ENCODE peak calls at places on chromosomes 4 and X, in five cellular contexts. Y is GM23338, Z is kidney epithelial cell, S is left ventricle myocardium inferior, E is B cell. V is an unnamed sample.

GRCh38 chrX:7028246-7028645 is 119.3 kb upstream of the STS start:
- DNase-seq in Y (no peak), Z (no peak), S (no peak), E (no peak), V (no peak)

GRCh38 chr4:87505862-87506261 is 23.3 kb downstream of the SPARCL1 start:
- DNase-seq in Y (peak), Z (no peak), S (no peak), E (no peak), V (no peak)

GRCh38 chr4:20109395-20109794 is 142.3 kb upstream of the SLIT2 start:
- DNase-seq in Y (no peak), Z (no peak), S (no peak), E (no peak), V (no peak)

GRCh38 chr4:101155859-101156430 is 191.4 kb downstream of the PPP3CA start:
- DNase-seq in Y (no peak), Z (no peak), S (no peak), E (no peak), V (no peak)

GRCh38 chrX:26262121-26262523 is 46.2 kb downstream of the MAGEB5 start:
- DNase-seq in Y (no peak), Z (peak), S (no peak), E (no peak), V (no peak)

GRCh38 chrX:20412871-20413486 is 146.3 kb upstream of the RPS6KA3 start:
- DNase-seq in Y (no peak), Z (no peak), S (peak), E (peak), V (no peak)

GRCh38 chr4:140047017-140047640 is 106.9 kb downstream of the MAML3 start:
- DNase-seq in Y (peak), Z (no peak), S (peak), E (no peak), V (no peak)

GRCh38 chrX:153685179-153685536 is 2.6 kb upstream of the SLC6A8 start:
- DNase-seq in Y (no peak), Z (no peak), S (no peak), E (no peak), V (no peak)

GRCh38 chr4:6079965-6080364 is 61.7 kb upstream of the C4orf50 start:
- DNase-seq in Y (no peak), Z (no peak), S (no peak), E (no peak), V (no peak)

GRCh38 chr4:152643153-152644035 is 36.4 kb downstream of the TMEM154 start:
- DNase-seq in Y (no peak), Z (no peak), S (peak), E (peak), V (peak)

GRCh38 chr4:181896609-181897008 is 346.6 kb upstream of the TENM3 start:
- DNase-seq in Y (no peak), Z (no peak), S (no peak), E (no peak), V (no peak)

GRCh38 chr4:119046263-119046662 is 89.4 kb upstream of the MYOZ2 start:
- DNase-seq in Y (no peak), Z (no peak), S (peak), E (no peak), V (no peak)

GRCh38 chr4:113958766-113959540 is 20.5 kb downstream of the ARSJ start:
- DNase-seq in Y (no peak), Z (peak), S (no peak), E (no peak), V (no peak)

GRCh38 chrX:110284159-110284558 is 33.7 kb downstream of the AMMECR1 start:
- DNase-seq in Y (no peak), Z (peak), S (no peak), E (no peak), V (no peak)

GRCh38 chr4:2930821-2931764 is 32.1 kb downstream of the NOP14 start:
- DNase-seq in Y (no peak), Z (no peak), S (peak), E (peak), V (peak)

GRCh38 chr4:83917572-83917971 is 381.7 kb downstream of the GPAT3 start:
- DNase-seq in Y (peak), Z (no peak), S (no peak), E (no peak), V (no peak)

GRCh38 chrX:32448320-32448719 is 763.0 kb downstream of the DMD start:
- DNase-seq in Y (peak), Z (no peak), S (no peak), E (peak), V (no peak)

GRCh38 chr4:69984030-69984443 is 11.7 kb upstream of the STATH start:
- DNase-seq in Y (peak), Z (peak), S (no peak), E (no peak), V (no peak)

GRCh38 chrX:45850775-45851433 is 650.2 kb upstream of the DIPK2B start:
- DNase-seq in Y (peak), Z (no peak), S (no peak), E (peak), V (no peak)

GRCh38 chr4:55906999-55907398 is 41.7 kb upstream of the CEP135 start:
- DNase-seq in Y (no peak), Z (no peak), S (no peak), E (no peak), V (no peak)

GRCh38 chr4:151031831-151032605 is 16.9 kb upstream of the LRBA start:
- DNase-seq in Y (peak), Z (no peak), S (no peak), E (no peak), V (no peak)

GRCh38 chrX:97806238-97806637 is 922.5 kb downstream of the RPA4 start:
- DNase-seq in Y (no peak), Z (no peak), S (no peak), E (no peak), V (no peak)

GRCh38 chr4:110533940-110534339 is 58.0 kb downstream of the ENPEP start:
- DNase-seq in Y (peak), Z (peak), S (no peak), E (no peak), V (no peak)

GRCh38 chr4:141352775-141353544 is 132.3 kb downstream of the ZNF330 start:
- DNase-seq in Y (peak), Z (peak), S (no peak), E (no peak), V (no peak)

GRCh38 chr4:111849726-111850284 is 295.4 kb upstream of the FAM241A start:
- DNase-seq in Y (no peak), Z (no peak), S (no peak), E (no peak), V (no peak)

GRCh38 chrX:25968920-25969319 is 169.2 kb upstream of the MAGEB18 start:
- DNase-seq in Y (peak), Z (no peak), S (no peak), E (no peak), V (no peak)

GRCh38 chr4:30828290-30828926 is 108.2 kb downstream of the PCDH7 start:
- DNase-seq in Y (no peak), Z (no peak), S (no peak), E (no peak), V (no peak)

GRCh38 chrX:80792205-80792604 is 17.5 kb downstream of the BRWD3 start:
- DNase-seq in Y (no peak), Z (no peak), S (no peak), E (no peak), V (no peak)

GRCh38 chr4:109930469-109930868 is 17.8 kb downstream of the EGF start:
- DNase-seq in Y (no peak), Z (no peak), S (no peak), E (no peak), V (no peak)

GRCh38 chr4:1405636-1406415 is 416 bp downstream of the NKX1-1 start:
- DNase-seq in Y (peak), Z (no peak), S (no peak), E (no peak), V (no peak)

GRCh38 chrX:7444967-7445366 is 297.0 kb upstream of the PUDP start:
- DNase-seq in Y (no peak), Z (no peak), S (no peak), E (no peak), V (no peak)

GRCh38 chr4:47187608-47188007 is 156.2 kb downstream of the GABRB1 start:
- DNase-seq in Y (no peak), Z (no peak), S (no peak), E (no peak), V (no peak)

GRCh38 chr4:28723371-28723770 is 1862.7 kb downstream of the STIM2 start:
- DNase-seq in Y (no peak), Z (no peak), S (no peak), E (no peak), V (no peak)

GRCh38 chrX:27590044-27590443 is at the start of gene DCAF8L2:
- DNase-seq in Y (no peak), Z (no peak), S (no peak), E (no peak), V (no peak)

GRCh38 chrX:17529349-17529748 is 154.3 kb downstream of the NHS start:
- DNase-seq in Y (no peak), Z (no peak), S (no peak), E (no peak), V (no peak)

GRCh38 chrX:74232859-74233258 is 71.1 kb upstream of the ZCCHC13 start:
- DNase-seq in Y (peak), Z (no peak), S (no peak), E (no peak), V (no peak)

GRCh38 chrX:74234829-74235228 is 69.2 kb upstream of the ZCCHC13 start:
- DNase-seq in Y (no peak), Z (no peak), S (no peak), E (no peak), V (no peak)

GRCh38 chrX:74231625-74232024 is 72.4 kb upstream of the ZCCHC13 start:
- DNase-seq in Y (no peak), Z (no peak), S (no peak), E (no peak), V (no peak)

GRCh38 chrX:74225111-74225510 is 78.9 kb upstream of the ZCCHC13 start:
- DNase-seq in Y (no peak), Z (no peak), S (no peak), E (no peak), V (no peak)

GRCh38 chrX:74230094-74230493 is 73.9 kb upstream of the ZCCHC13 start:
- DNase-seq in Y (no peak), Z (no peak), S (no peak), E (no peak), V (no peak)
- TF ChIP-seq CTCF in Y (no peak), Z (no peak), S (peak), E (no peak), V (no peak)

GRCh38 chr4:142983612-142984011 is 137.5 kb upstream of the INPP4B start:
- DNase-seq in Y (no peak), Z (no peak), S (no peak), E (no peak), V (no peak)

GRCh38 chr4:142983111-142983510 is 137.0 kb upstream of the INPP4B start:
- DNase-seq in Y (no peak), Z (no peak), S (no peak), E (no peak), V (no peak)

DNA sequence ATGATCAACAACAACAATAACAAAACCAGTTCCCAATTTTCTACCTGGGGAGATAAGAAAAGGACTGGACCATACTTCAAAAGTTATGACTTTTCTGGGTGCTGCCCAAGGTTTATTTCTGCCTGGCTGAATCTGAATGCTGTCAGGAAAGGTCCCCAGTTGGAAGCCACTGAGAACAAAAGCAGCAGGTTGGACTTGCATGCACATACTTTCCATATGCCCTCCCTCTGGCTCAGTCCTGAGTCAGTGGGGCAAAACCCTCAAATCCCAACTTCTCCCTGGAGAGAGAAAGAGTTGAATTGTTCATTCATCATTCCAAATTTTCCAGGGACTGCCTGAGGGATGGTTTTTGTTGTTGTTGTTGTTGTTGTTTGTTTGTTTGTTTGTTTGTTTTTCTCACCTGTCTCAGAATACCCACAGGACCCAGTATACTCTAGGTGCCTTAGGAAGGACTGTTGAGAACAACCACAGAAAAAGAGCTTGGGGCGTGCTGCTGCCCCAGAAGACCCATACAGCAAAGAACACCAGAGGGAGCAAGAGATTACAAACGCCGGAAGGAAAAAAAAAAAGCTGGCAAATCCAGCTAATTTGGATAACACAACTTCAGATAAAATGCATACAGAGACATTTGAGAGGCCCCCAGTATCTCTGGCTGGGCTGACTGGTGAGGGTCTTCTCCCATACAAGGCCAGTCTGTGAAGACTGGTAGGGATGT is 138.9 kb upstream of the INPP4B start:
- DNase-seq in Y (peak), Z (no peak), S (no peak), E (no peak), V (no peak)
- TF ChIP-seq CTCF in Y (peak), Z (peak), S (peak), E (no peak), V (peak)

DNA sequence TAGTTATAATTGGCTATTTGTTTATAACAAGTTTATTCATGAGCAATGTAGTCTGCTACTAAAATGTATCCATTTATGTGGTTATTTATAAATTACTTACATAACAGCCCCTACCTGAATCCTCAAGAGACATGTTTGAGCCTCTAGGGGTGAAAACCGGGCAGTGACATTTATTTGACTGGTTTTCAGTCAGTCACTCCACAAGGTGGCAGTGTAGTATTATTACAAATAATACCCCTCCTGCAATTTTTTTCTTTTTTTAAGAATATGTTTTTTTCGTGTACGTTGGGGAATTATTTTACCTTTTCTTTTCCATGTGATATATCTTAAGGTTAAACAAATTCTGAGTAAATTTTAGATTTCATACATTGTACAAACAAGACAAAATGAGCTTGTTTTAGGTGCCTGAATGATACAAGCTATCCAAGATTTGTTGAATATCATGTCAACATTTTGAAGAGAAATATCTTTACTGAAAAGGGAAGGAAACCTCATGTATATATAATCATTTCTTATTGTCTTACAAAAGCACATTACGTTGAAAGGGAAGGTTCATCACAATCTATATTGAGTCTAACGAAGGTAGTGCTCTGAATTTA is 598.7 kb upstream of the TECRL start:
- DNase-seq in Y (peak), Z (no peak), S (no peak), E (no peak), V (no peak)
- TF ChIP-seq CTCF in Y (peak), Z (peak), S (peak), E (no peak), V (peak)

DNA sequence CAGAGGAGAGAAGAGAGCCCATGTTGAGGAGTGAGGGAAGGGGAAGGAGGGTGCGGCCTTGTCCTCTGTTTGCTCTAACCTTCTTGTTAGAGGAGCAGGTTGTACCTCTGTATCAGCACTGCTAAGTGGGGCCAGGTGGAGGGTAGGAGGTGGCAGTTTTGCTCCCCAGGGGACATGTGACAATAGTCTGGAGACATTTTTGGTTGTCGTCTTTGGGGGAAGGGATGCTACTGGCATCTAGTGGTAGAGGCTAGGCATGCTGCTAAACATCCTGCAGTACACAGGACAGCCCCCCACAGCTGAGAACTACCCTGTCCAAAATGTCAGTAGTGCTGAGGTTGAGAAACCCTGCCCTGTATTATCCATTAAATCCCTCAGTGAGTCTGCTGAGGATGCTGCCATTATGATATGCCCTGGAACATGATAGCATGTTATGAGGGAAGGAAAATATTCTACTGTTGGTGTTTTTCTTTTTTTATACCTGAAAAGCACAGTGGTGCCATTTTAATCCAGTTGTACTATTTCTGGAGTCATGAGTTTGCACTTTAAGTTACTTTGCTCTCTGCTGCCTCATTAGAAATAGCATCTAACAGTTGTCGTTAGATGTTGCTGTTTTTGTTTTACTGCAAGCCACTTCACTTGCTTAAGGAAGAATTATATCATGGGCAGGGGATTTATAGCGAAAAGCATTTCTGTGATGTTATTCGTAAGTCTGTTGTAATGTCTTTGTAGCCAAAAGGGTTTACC is 90.6 kb downstream of the LRP2BP start:
- DNase-seq in Y (peak), Z (no peak), S (no peak), E (peak), V (no peak)
- TF ChIP-seq CTCF in Y (peak), Z (peak), S (peak), E (peak), V (peak)

GRCh38 chrX:34642849-34643248 is 14.2 kb downstream of the TMEM47 start:
- DNase-seq in Y (no peak), Z (no peak), S (no peak), E (no peak), V (no peak)
- TF ChIP-seq CTCF in Y (no peak), Z (no peak), S (no peak), E (no peak), V (no peak)

GRCh38 chrX:125137521-125137920 is 182.2 kb upstream of the TEX13C start:
- DNase-seq in Y (no peak), Z (no peak), S (no peak), E (no peak), V (no peak)

GRCh38 chrX:125131146-125131545 is 188.5 kb upstream of the TEX13C start:
- DNase-seq in Y (peak), Z (no peak), S (no peak), E (no peak), V (no peak)

GRCh38 chrX:125132274-125132673 is 187.4 kb upstream of the TEX13C start:
- DNase-seq in Y (peak), Z (no peak), S (no peak), E (no peak), V (no peak)
- TF ChIP-seq CTCF in Y (peak), Z (peak), S (no peak), E (no peak), V (peak)

DNA sequence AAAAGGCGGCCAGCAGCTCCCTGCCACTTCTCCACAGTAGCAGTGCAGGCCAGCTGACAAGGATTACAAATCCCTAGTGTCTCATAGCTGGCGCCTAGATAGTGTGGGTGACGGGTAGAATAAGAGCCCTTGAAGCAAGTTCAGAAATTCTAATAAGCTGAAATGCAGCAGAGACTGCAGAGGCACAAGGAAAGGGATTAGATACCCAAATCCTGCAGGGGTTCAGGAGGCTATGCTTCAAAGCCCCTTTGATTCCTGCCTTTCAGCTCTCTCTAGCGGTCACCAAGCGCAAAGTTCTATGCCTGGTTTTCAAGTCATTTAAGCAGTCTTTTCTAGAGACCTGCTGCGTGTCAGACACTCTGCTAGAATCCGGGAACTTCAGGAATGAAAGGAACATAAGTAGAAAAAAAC is 79.2 kb downstream of the RLIM start:
- DNase-seq in Y (peak), Z (no peak), S (no peak), E (no peak), V (no peak)
- TF ChIP-seq CTCF in Y (peak), Z (peak), S (peak), E (no peak), V (peak)

GRCh38 chrX:72003811-72004750 is 93.4 kb downstream of the NHSL2 start:
- DNase-seq in Y (peak), Z (no peak), S (peak), E (no peak), V (peak)
- TF ChIP-seq CTCF in Y (peak), Z (peak), S (no peak), E (no peak), V (no peak)

GRCh38 chrX:49199906-49200771 is at the start of gene SYP:
- DNase-seq in Y (peak), Z (peak), S (peak), E (peak), V (peak)
- TF ChIP-seq CTCF in Y (no peak), Z (no peak), S (no peak), E (no peak), V (no peak)

V was measured in right lobe of liver.